ENCODE peak calls at places on chromosomes 2 and 18, in five cellular contexts. N is NCI-H1694 treated with DMSO at 0.1 percent for 48 hours, G is left kidney, F is ELF-1, X is HL-60. B is an unnamed sample.

GRCh38 chr2:222791946-222792649 is 68.7 kb upstream of the ACSL3 start:
- DNase-seq in G (no peak), X (peak), N (no peak), F (no peak), B (no peak)

GRCh38 chr2:64179582-64180321 is 35.5 kb upstream of the PELI1 start:
- DNase-seq in N (no peak), G (no peak), X (no peak), F (no peak), B (no peak)

GRCh38 chr2:16409849-16410248 is 255.8 kb downstream of the CYRIA start:
- DNase-seq in X (no peak), G (no peak), N (no peak), F (no peak), B (no peak)

GRCh38 chr2:159065313-159065712 is 96.9 kb downstream of the TANC1 start:
- DNase-seq in G (peak), N (no peak), F (no peak), X (no peak), B (no peak)

GRCh38 chr2:27705851-27706622 is 42.3 kb downstream of the SLC4A1AP start:
- DNase-seq in F (peak), X (no peak), G (peak), N (no peak), B (no peak)

GRCh38 chr18:9708882-9709877 is 1.1 kb downstream of the RAB31 start:
- DNase-seq in X (no peak), N (no peak), G (peak), F (peak), B (peak)

GRCh38 chr18:35131387-35132283 is 90.4 kb downstream of the MAPRE2 start:
- DNase-seq in N (no peak), G (no peak), F (no peak), X (no peak), B (no peak)

GRCh38 chr2:173869830-173870229 is 95.3 kb downstream of the SP3 start:
- DNase-seq in X (no peak), F (no peak), G (no peak), N (no peak), B (no peak)

GRCh38 chr2:129239143-129239542 is 740.3 kb upstream of the RAB6C start:
- DNase-seq in X (no peak), N (no peak), G (no peak), F (no peak), B (no peak)

GRCh38 chr2:99775585-99775984 is 285.8 kb upstream of the REV1 start:
- DNase-seq in N (no peak), F (no peak), X (no peak), G (no peak), B (no peak)

GRCh38 chr2:68653538-68653982 is 10.2 kb downstream of the PROKR1 start:
- DNase-seq in N (no peak), F (no peak), G (peak), X (peak), B (peak)

GRCh38 chr2:119859528-119859927 is 99.8 kb downstream of the PTPN4 start:
- DNase-seq in N (no peak), G (no peak), X (peak), F (no peak), B (no peak)

GRCh38 chr2:226995625-226996041 is 159.8 kb downstream of the RHBDD1 start:
- DNase-seq in G (no peak), X (no peak), N (no peak), F (no peak), B (no peak)

GRCh38 chr2:60808330-60808801 is 52.3 kb downstream of the PAPOLG start:
- DNase-seq in F (peak), X (no peak), N (no peak), G (no peak), B (no peak)

GRCh38 chr2:45334241-45334860 is 276.7 kb downstream of the SRBD1 start:
- DNase-seq in F (no peak), N (no peak), X (no peak), G (peak), B (no peak)

GRCh38 chr2:73141896-73142295 is 29.1 kb upstream of the RAB11FIP5 start:
- DNase-seq in X (no peak), G (no peak), N (no peak), F (no peak), B (no peak)

GRCh38 chr2:218367415-218368149 is 10.9 kb downstream of the CATIP start:
- DNase-seq in X (peak), F (peak), N (no peak), G (peak), B (peak)

GRCh38 chr18:44696892-44697291 is 16.2 kb downstream of the SETBP1 start:
- DNase-seq in X (no peak), N (no peak), G (peak), F (peak), B (no peak)

GRCh38 chr2:130337735-130338325 is 4.9 kb upstream of the IMP4 start:
- DNase-seq in F (no peak), X (no peak), N (no peak), G (peak), B (no peak)

GRCh38 chr2:84212611-84213314 is 246.3 kb downstream of the SUCLG1 start:
- DNase-seq in X (no peak), N (no peak), G (no peak), F (no peak), B (no peak)

GRCh38 chr2:75221872-75222271 is 22.6 kb upstream of the TACR1 start:
- DNase-seq in X (no peak), G (no peak), F (no peak), N (no peak), B (no peak)

B was measured in endothelial cell.